ENCODE peak calls at places on chromosomes 7 and 10, in four cellular contexts. One of them, this sample, is unnamed.

GRCh38 chr7:40047661-40048060 is 86.8 kb downstream of the MPLKIP start:
- DNase-seq in mesenchymal stem cell: no peak
- DNase-seq in H1: no peak
- DNase-seq in neuronal stem cell: no peak
- DNase-seq in this sample: no peak

GRCh38 chr7:10128748-10129147 is 844.9 kb upstream of the PHF14 start:
- DNase-seq in neuronal stem cell: no peak
- DNase-seq in H1: peak
- DNase-seq in mesenchymal stem cell: peak
- DNase-seq in this sample: no peak

GRCh38 chr10:71150811-71151210 is 61.6 kb upstream of the UNC5B start:
- DNase-seq in H1: no peak
- DNase-seq in mesenchymal stem cell: no peak
- DNase-seq in neuronal stem cell: no peak
- DNase-seq in this sample: no peak

GRCh38 chr10:20959178-20959577 is 62.1 kb upstream of the NEBL start:
- DNase-seq in H1: no peak
- DNase-seq in mesenchymal stem cell: no peak
- DNase-seq in neuronal stem cell: no peak
- DNase-seq in this sample: no peak

GRCh38 chr7:68321076-68321639 is 1277.1 kb upstream of the AUTS2 start:
- DNase-seq in H1: no peak
- DNase-seq in mesenchymal stem cell: no peak
- DNase-seq in neuronal stem cell: no peak
- DNase-seq in this sample: no peak

GRCh38 chr10:46293228-46293627 is 6.4 kb downstream of the ANTXRL start:
- DNase-seq in H1: no peak
- DNase-seq in neuronal stem cell: no peak
- DNase-seq in mesenchymal stem cell: no peak
- DNase-seq in this sample: peak

GRCh38 chr10:89279449-89279869 is 22.4 kb upstream of the IFIT2 start:
- DNase-seq in mesenchymal stem cell: no peak
- DNase-seq in H1: no peak
- DNase-seq in neuronal stem cell: no peak
- DNase-seq in this sample: no peak

GRCh38 chr10:4771554-4772201 is 54.3 kb upstream of the AKR1E2 start:
- DNase-seq in mesenchymal stem cell: peak
- DNase-seq in H1: no peak
- DNase-seq in neuronal stem cell: no peak
- DNase-seq in this sample: no peak

GRCh38 chr10:3783313-3783689 is 1.7 kb downstream of the KLF6 start:
- DNase-seq in neuronal stem cell: no peak
- DNase-seq in mesenchymal stem cell: peak
- DNase-seq in H1: peak
- DNase-seq in this sample: peak

GRCh38 chr7:114789942-114790341 is 132.0 kb upstream of the MDFIC start:
- DNase-seq in H1: no peak
- DNase-seq in neuronal stem cell: no peak
- DNase-seq in mesenchymal stem cell: peak
- DNase-seq in this sample: no peak

GRCh38 chr10:102815790-102816549 is 21.2 kb downstream of the CYP17A1 start:
- DNase-seq in neuronal stem cell: no peak
- DNase-seq in mesenchymal stem cell: peak
- DNase-seq in H1: no peak
- DNase-seq in this sample: no peak

GRCh38 chr10:127577376-127577775 is 28.3 kb downstream of the NPS start:
- DNase-seq in H1: no peak
- DNase-seq in mesenchymal stem cell: peak
- DNase-seq in neuronal stem cell: no peak
- DNase-seq in this sample: no peak

GRCh38 chr7:50140688-50141087 is 47.6 kb upstream of the ZPBP start:
- DNase-seq in H1: no peak
- DNase-seq in neuronal stem cell: no peak
- DNase-seq in mesenchymal stem cell: no peak
- DNase-seq in this sample: no peak
- H3K4me2 ChIP-seq in H1: no peak
- H3K4me2 ChIP-seq in neuronal stem cell: no peak
- H3K4me2 ChIP-seq in mesenchymal stem cell: no peak
- H3K4me2 ChIP-seq in this sample: no peak

GRCh38 chr7:79936281-79936983 is 198.2 kb upstream of the GNAI1 start:
- DNase-seq in neuronal stem cell: no peak
- DNase-seq in H1: no peak
- DNase-seq in mesenchymal stem cell: no peak
- DNase-seq in this sample: no peak

GRCh38 chr7:79930604-79931003 is 204.0 kb upstream of the GNAI1 start:
- DNase-seq in neuronal stem cell: no peak
- DNase-seq in H1: no peak
- DNase-seq in mesenchymal stem cell: no peak
- DNase-seq in this sample: no peak

GRCh38 chr7:79933144-79933543 is 201.5 kb upstream of the GNAI1 start:
- DNase-seq in neuronal stem cell: no peak
- DNase-seq in mesenchymal stem cell: no peak
- DNase-seq in H1: no peak
- DNase-seq in this sample: no peak

GRCh38 chr7:79934727-79935126 is 199.9 kb upstream of the GNAI1 start:
- DNase-seq in mesenchymal stem cell: no peak
- DNase-seq in H1: no peak
- DNase-seq in neuronal stem cell: no peak
- DNase-seq in this sample: no peak
- H2BK12ac ChIP-seq in mesenchymal stem cell: no peak
- H2BK12ac ChIP-seq in H1: no peak
- H2BK12ac ChIP-seq in neuronal stem cell: no peak
- H2BK12ac ChIP-seq in this sample: no peak

DNA sequence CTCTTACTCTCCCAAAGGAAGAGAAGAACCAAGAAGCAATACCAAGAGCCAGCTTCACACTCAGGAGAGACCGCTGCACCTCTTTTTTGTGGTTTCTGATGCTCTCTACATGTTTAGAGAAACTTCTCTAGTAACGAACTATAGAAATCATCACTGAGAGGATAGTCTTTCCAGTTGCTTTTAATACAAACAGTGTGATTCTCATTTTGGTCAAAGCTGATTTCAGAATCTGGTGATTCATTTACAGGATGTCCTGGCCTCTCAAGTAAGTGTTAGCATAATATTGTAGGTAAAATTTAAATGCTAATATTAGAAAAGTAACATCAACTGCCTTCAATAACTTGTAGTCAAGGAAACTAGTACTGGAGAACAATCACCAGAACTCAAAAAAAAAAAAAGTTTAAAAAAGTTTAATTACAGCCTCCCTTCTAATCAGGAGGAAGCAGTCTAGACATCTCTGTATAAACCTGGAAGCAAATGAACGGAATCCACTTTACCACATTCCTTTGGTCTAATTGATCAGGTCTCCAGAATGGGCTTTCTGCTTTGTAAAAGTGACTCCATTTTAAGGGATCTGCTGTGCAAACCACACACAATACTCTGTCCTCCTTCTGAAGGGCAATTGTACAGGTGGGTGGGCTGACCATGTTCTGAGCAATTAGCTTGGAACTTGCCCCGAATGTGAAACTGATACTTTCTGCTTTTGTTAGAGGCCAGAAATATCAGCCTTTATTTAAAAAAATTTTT is 3.0 kb downstream of the LAMB1 start:
- DNase-seq in H1: no peak
- DNase-seq in mesenchymal stem cell: peak
- DNase-seq in neuronal stem cell: no peak
- DNase-seq in this sample: no peak
- H3K4me2 ChIP-seq in H1: no peak
- H3K4me2 ChIP-seq in mesenchymal stem cell: peak
- H3K4me2 ChIP-seq in neuronal stem cell: no peak
- H3K4me2 ChIP-seq in this sample: no peak

GRCh38 chr7:155696747-155697146 is 52.3 kb downstream of the RBM33 start:
- DNase-seq in H1: no peak
- DNase-seq in mesenchymal stem cell: no peak
- DNase-seq in neuronal stem cell: no peak
- DNase-seq in this sample: no peak
- H2BK12ac ChIP-seq in H1: no peak
- H2BK12ac ChIP-seq in mesenchymal stem cell: no peak
- H2BK12ac ChIP-seq in neuronal stem cell: no peak
- H2BK12ac ChIP-seq in this sample: no peak

DNA sequence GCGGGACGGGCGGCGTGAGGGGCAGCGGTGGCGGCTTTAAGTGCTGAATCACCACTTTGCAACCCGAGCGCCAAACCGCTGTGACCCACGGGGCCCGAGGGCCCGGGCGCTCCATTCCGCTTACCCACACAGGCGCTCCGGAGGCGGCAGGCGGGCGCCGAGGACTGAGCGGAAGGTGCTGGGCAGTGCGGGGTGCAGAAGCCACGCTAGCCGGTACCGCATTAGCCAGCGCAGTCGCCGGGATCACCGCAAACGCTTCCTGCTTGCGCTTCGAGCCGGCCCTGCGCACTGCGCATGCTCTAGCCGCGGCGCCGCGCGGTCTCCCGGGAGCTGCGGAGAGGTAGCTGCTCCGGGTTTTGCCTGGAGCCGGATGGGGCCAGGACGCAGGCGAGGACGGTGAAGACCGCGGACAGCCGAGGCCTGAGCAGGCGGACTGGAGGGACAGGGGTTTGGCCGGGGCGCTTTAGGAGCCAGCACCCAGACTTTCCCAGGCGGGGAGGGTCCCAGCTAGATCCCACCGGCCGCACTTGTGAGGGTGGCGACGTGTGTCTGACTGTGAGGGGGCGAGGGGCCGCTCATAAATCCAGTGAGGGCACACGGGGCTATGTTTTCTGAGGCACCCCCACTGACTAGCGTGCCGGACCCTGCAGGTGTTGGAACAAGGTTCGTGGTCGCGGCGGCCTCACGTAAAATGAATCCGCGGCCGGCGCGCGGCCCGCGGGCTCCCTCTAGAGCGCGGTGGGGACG is at the start of gene IDE:
- DNase-seq in mesenchymal stem cell: peak
- DNase-seq in neuronal stem cell: peak
- DNase-seq in H1: peak
- DNase-seq in this sample: peak
- H3K4me2 ChIP-seq in mesenchymal stem cell: peak
- H3K4me2 ChIP-seq in neuronal stem cell: peak
- H3K4me2 ChIP-seq in H1: peak
- H3K4me2 ChIP-seq in this sample: peak

GRCh38 chr7:122676466-122676865 is 22.5 kb downstream of the RNF133 start:
- DNase-seq in H1: no peak
- DNase-seq in mesenchymal stem cell: no peak
- DNase-seq in neuronal stem cell: no peak
- DNase-seq in this sample: no peak

GRCh38 chr7:122675011-122675410 is 23.9 kb downstream of the RNF133 start:
- DNase-seq in neuronal stem cell: no peak
- DNase-seq in mesenchymal stem cell: no peak
- DNase-seq in H1: no peak
- DNase-seq in this sample: no peak

GRCh38 chr7:122675621-122676020 is 23.3 kb downstream of the RNF133 start:
- DNase-seq in neuronal stem cell: no peak
- DNase-seq in mesenchymal stem cell: no peak
- DNase-seq in H1: no peak
- DNase-seq in this sample: no peak

GRCh38 chr7:122674502-122674901 is 24.4 kb downstream of the RNF133 start:
- DNase-seq in neuronal stem cell: no peak
- DNase-seq in mesenchymal stem cell: no peak
- DNase-seq in H1: no peak
- DNase-seq in this sample: no peak

GRCh38 chr7:122677149-122677548 is 21.8 kb downstream of the RNF133 start:
- DNase-seq in neuronal stem cell: no peak
- DNase-seq in H1: no peak
- DNase-seq in mesenchymal stem cell: no peak
- DNase-seq in this sample: no peak
- H2BK12ac ChIP-seq in neuronal stem cell: no peak
- H2BK12ac ChIP-seq in H1: peak
- H2BK12ac ChIP-seq in mesenchymal stem cell: no peak
- H2BK12ac ChIP-seq in this sample: peak

DNA sequence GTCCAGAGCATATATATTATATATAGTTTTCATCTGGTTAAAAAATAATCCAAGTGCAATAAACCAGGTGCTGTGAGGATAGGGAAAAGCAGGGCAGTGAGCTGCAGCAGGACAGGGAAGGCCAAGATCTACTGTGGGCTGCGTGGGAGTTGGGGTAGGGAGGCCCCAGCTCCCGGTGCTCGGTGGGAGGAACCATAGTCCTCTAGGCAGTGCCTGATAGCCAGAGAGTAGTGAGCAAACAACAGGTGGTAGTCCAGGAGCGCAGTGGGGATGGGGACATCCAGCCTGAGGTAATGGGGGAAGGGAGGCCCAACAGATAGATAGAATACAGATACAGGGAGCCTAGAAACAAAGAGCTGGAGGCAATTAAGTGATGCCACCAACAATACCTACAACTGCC is 4.1 kb upstream of the BMPR1A start:
- DNase-seq in H1: no peak
- DNase-seq in neuronal stem cell: no peak
- DNase-seq in mesenchymal stem cell: no peak
- DNase-seq in this sample: no peak
- H3K4me2 ChIP-seq in H1: peak
- H3K4me2 ChIP-seq in neuronal stem cell: no peak
- H3K4me2 ChIP-seq in mesenchymal stem cell: no peak
- H3K4me2 ChIP-seq in this sample: no peak

GRCh38 chr7:469591-469961 is 50.1 kb downstream of the PDGFA start:
- DNase-seq in mesenchymal stem cell: no peak
- DNase-seq in neuronal stem cell: no peak
- DNase-seq in H1: peak
- DNase-seq in this sample: no peak
- H2BK12ac ChIP-seq in mesenchymal stem cell: peak
- H2BK12ac ChIP-seq in neuronal stem cell: peak
- H2BK12ac ChIP-seq in H1: no peak
- H2BK12ac ChIP-seq in this sample: no peak